ENCODE peak calls at places on chromosome 3, in ten cellular contexts. Z is fibroblast of the aortic adventitia; U is brain microvascular endothelial cell; K is hepatocyte; N is CD8-positive, alpha-beta T cell; S is uterus; D is astrocyte of the spinal cord; A is coronary artery; T is choroid plexus epithelial cell; W is retinal pigment epithelial cell. J is an unnamed sample.
A peak's percentile ranks its signal among the peaks of the same experiment; 100 is the strongest.

GRCh38 chr3:155435821-155436220 is 142.3 kb upstream of the STRIT1 start:
- DNase-seq in Z (no peak), U (no peak), K (no peak), N (no peak), S (no peak), D (no peak), A (no peak), T (no peak), W (no peak), J (no peak)

GRCh38 chr3:172321035-172321434 is 127.2 kb downstream of the GHSR start:
- DNase-seq in Z (peak; percentile 21), U (no peak), K (no peak), N (no peak), S (no peak), D (peak; percentile 49), A (no peak), T (peak; percentile 62), W (no peak), J (no peak)

GRCh38 chr3:179116816-179117215 is 31.3 kb upstream of the PIK3CA start:
- DNase-seq in Z (no peak), U (no peak), K (no peak), N (no peak), S (no peak), D (no peak), A (no peak), T (no peak), W (no peak), J (no peak)

GRCh38 chr3:120816728-120817127 is 74.2 kb downstream of the GTF2E1 start:
- DNase-seq in Z (no peak), U (no peak), K (no peak), N (no peak), S (no peak), D (no peak), A (no peak), T (no peak), W (no peak), J (no peak)

GRCh38 chr3:127801914-127802313 is 20.4 kb downstream of the MGLL start:
- DNase-seq in Z (no peak), U (no peak), K (no peak), N (no peak), S (no peak), D (no peak), A (no peak), T (no peak), W (no peak), J (no peak)

GRCh38 chr3:43017038-43017437 is 37.9 kb downstream of the GASK1A start:
- DNase-seq in Z (no peak), U (no peak), K (no peak), N (no peak), S (no peak), D (no peak), A (peak; percentile 29), T (no peak), W (no peak), J (no peak)

GRCh38 chr3:126923423-126923822 is 59.5 kb upstream of the PLXNA1 start:
- DNase-seq in Z (no peak), U (no peak), K (no peak), N (no peak), S (no peak), D (no peak), A (no peak), T (no peak), W (no peak), J (no peak)

GRCh38 chr3:143201870-143202269 is 82.3 kb downstream of the CHST2 start:
- DNase-seq in Z (no peak), U (no peak), K (no peak), N (no peak), S (no peak), D (no peak), A (no peak), T (no peak), W (no peak), J (no peak)

GRCh38 chr3:72171946-72172345 is 387.0 kb upstream of the PROK2 start:
- DNase-seq in Z (peak; percentile 46), U (no peak), K (no peak), N (no peak), S (peak; percentile 85), D (no peak), A (no peak), T (no peak), W (no peak), J (no peak)

GRCh38 chr3:136728434-136728833 is 23.7 kb downstream of the STAG1 start:
- DNase-seq in Z (peak; percentile 16), U (no peak), K (no peak), N (no peak), S (no peak), D (no peak), A (no peak), T (no peak), W (no peak), J (no peak)

GRCh38 chr3:57604971-57605370 is 7.8 kb upstream of the ARF4 start:
- DNase-seq in Z (no peak), U (no peak), K (no peak), N (no peak), S (no peak), D (no peak), A (no peak), T (no peak), W (no peak), J (no peak)

GRCh38 chr3:99656606-99657005 is 18.2 kb downstream of the COL8A1 start:
- DNase-seq in Z (peak; percentile 68), U (no peak), K (no peak), N (no peak), S (no peak), D (peak; percentile 81), A (no peak), T (no peak), W (no peak), J (no peak)

GRCh38 chr3:151002582-151002981 is 30.1 kb upstream of the CLRN1 start:
- DNase-seq in Z (no peak), U (no peak), K (no peak), N (no peak), S (no peak), D (no peak), A (no peak), T (no peak), W (no peak), J (no peak)

GRCh38 chr3:72336821-72337479 is 511.3 kb downstream of the SHQ1 start:
- DNase-seq in Z (peak; percentile 71), U (peak; percentile 56), K (peak; percentile 92), N (no peak), S (peak; percentile 94), D (peak; percentile 65), A (peak; percentile 86), T (peak; percentile 90), W (no peak), J (peak; percentile 70)

DNA sequence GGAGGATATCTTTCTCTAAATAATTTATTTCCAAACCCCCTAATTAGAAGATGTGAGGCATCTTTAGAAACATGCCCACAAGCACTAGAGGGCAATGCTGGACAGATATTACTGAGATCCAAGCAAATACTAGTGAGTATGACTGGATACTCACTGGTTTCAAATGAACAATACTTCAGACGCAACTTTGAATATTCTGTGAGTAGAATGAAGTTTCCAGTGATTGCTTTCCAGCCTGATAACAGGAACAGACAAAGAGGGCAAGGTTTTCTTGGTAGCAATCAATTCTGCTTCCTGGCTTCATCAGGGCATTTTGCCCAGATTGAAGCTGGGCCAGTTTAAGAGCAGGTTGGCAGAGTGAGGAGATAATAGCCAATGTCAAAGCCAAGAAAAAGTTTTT is 442.6 kb upstream of the PDZRN3 start:
- DNase-seq in Z (peak; percentile 14), U (no peak), K (peak; percentile 23), N (no peak), S (no peak), D (peak; percentile 5), A (no peak), T (peak; percentile 77), W (no peak), J (peak; percentile 2)
- TF ChIP-seq CTCF in Z (peak; percentile 24), U (no peak), K (peak; percentile 56), N (no peak), S (no peak), D (peak; percentile 27), A (no peak), T (peak; percentile 65), W (peak; percentile 32), J (no peak)

GRCh38 chr3:108438542-108438941 is 71.9 kb downstream of the MYH15 start:
- DNase-seq in Z (no peak), U (no peak), K (no peak), N (no peak), S (no peak), D (no peak), A (no peak), T (no peak), W (no peak), J (no peak)

GRCh38 chr3:108447096-108447847 is 63.1 kb downstream of the MYH15 start:
- DNase-seq in Z (no peak), U (no peak), K (no peak), N (no peak), S (no peak), D (no peak), A (no peak), T (no peak), W (no peak), J (no peak)

GRCh38 chr3:108441081-108441507 is 69.3 kb downstream of the MYH15 start:
- DNase-seq in Z (peak; percentile 52), U (no peak), K (no peak), N (no peak), S (no peak), D (peak; percentile 18), A (no peak), T (no peak), W (no peak), J (no peak)

GRCh38 chr3:108437439-108437838 is 73.0 kb downstream of the MYH15 start:
- DNase-seq in Z (no peak), U (no peak), K (peak; percentile 29), N (no peak), S (no peak), D (no peak), A (no peak), T (no peak), W (no peak), J (peak; percentile 9)

DNA sequence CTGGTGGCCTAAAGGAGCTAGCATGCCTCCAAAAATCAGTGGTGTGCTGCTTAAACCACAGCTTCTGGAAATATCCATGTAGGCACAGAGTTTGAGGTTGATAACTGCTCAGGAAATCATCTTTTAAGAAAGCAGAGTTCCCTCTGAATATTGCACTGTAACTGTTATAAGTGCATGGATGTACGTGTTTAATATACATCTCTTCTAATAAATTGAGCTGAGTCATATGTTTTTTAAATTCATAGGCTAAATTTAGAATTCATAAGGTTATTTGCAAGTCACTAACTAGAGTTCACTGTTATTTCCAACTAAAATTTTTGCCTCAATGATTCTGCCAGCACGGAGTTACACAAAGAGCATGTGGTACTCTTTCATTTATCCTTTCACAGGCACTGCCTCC is 68.9 kb downstream of the MYH15 start:
- DNase-seq in Z (peak; percentile 18), U (no peak), K (no peak), N (no peak), S (no peak), D (peak; percentile 3), A (no peak), T (no peak), W (no peak), J (no peak)
- H3K4me3 ChIP-seq in Z (no peak overlapping the region), U (no peak overlapping the region), K (no peak overlapping the region), N (no peak overlapping the region), S (no peak overlapping the region), D (no peak overlapping the region), A (no peak overlapping the region), T (no peak overlapping the region), W (no peak overlapping the region), J (no peak overlapping the region)

GRCh38 chr3:39125837-39126500 is 18.5 kb downstream of the TTC21A start:
- DNase-seq in Z (peak; percentile 35), U (no peak), K (no peak), N (no peak), S (no peak), D (no peak), A (no peak), T (peak; percentile 60), W (peak; percentile 56), J (peak; percentile 37)
- TF ChIP-seq CTCF in Z (no peak), U (no peak), K (no peak), N (no peak), S (no peak), D (no peak), A (no peak), T (no peak), W (no peak), J (no peak)

GRCh38 chr3:69660631-69661030 is 78.6 kb upstream of the MITF start:
- DNase-seq in Z (no peak), U (no peak), K (no peak), N (no peak), S (no peak), D (no peak), A (no peak), T (no peak), W (no peak), J (no peak)
- H3K4me3 ChIP-seq in Z (no peak overlapping the region), U (no peak overlapping the region), K (no peak overlapping the region), N (no peak overlapping the region), S (no peak overlapping the region), D (no peak overlapping the region), A (no peak overlapping the region), T (no peak overlapping the region), W (no peak overlapping the region), J (no peak overlapping the region)

J was measured in epithelial cell of esophagus.